ENCODE peak calls at places on chromosomes 2 and 18, in six cellular contexts. Z, U, J, X, L and I are unnamed samples.

GRCh38 chr2:159030674-159031380 is 62.4 kb downstream of the TANC1 start:
- DNase-seq in X (peak; percentile 52), U (no peak), L (peak; percentile 43), Z (peak; percentile 36), J (peak; percentile 53), I (no peak)

GRCh38 chr18:44508474-44508873 is 172.2 kb upstream of the SETBP1 start:
- DNase-seq in J (no peak), L (no peak), U (no peak), X (no peak), Z (no peak), I (no peak)

GRCh38 chr2:143732076-143732475 is 602.9 kb downstream of the ARHGAP15 start:
- DNase-seq in J (peak; percentile 89), Z (no peak), U (no peak), X (no peak), L (no peak), I (no peak)

GRCh38 chr2:231168460-231169139 is 29.8 kb upstream of the ARMC9 start:
- DNase-seq in L (no peak), J (no peak), U (no peak), Z (no peak), X (no peak), I (no peak)

GRCh38 chr2:127437781-127438726 is 19.8 kb downstream of the PROC start:
- DNase-seq in U (peak; percentile 95), L (no peak), J (no peak), Z (no peak), X (no peak), I (no peak)

GRCh38 chr2:207126724-207127314 is 38.9 kb downstream of the KLF7 start:
- DNase-seq in J (no peak), L (no peak), Z (no peak), X (peak; percentile 65), U (no peak), I (no peak)

GRCh38 chr2:140814141-140814540 is 1316.7 kb downstream of the LRP1B start:
- DNase-seq in X (no peak), J (no peak), U (no peak), L (no peak), Z (no peak), I (peak; percentile 10)

GRCh38 chr2:26567534-26567933 is 73.6 kb downstream of the CIB4 start:
- DNase-seq in L (no peak), Z (no peak), U (peak; percentile 14), X (no peak), J (no peak), I (no peak)

GRCh38 chr2:172079838-172080640 is 5.3 kb upstream of the DLX1 start:
- DNase-seq in U (no peak), X (no peak), J (no peak), L (no peak), Z (no peak), I (no peak)

GRCh38 chr2:223537100-223537499 is 65.1 kb downstream of the SCG2 start:
- DNase-seq in X (no peak), L (no peak), J (no peak), Z (no peak), U (no peak), I (no peak)

GRCh38 chr2:228181098-228182019 is at the start of gene SPHKAP:
- DNase-seq in J (no peak), Z (no peak), L (no peak), X (peak; percentile 26), U (no peak), I (no peak)

GRCh38 chr2:74290466-74291216 is 52.6 kb downstream of the SLC4A5 start:
- DNase-seq in L (no peak), U (no peak), X (no peak), J (no peak), Z (no peak), I (no peak)

DNA sequence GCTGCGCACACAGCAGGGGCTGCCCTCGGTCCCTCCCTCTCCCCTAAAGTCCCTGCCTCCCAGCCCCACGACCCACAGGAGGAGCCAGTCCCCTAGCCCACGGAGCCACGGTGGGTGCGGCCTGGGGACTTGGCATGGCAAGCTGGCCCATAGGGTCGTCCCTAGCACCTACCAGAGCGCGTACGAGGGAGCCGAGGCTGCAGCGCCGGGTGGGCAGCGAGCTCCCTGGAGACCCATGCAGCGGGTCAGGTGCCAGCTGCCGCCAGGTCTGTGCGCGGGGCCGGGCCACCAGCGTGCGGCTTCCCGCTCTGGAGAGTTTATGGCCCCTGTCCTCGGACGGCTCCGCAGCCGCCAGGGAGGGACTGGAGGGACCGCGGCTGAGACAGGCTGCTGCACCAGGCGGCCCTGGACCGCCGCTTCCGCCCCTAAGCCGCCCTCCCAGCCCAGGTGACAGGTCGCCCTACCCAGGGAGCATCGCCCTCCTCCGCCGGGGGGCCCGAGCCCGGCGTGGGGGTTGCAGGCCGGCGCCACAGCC is 273.6 kb downstream of the CCDC74A start:
- DNase-seq in J (no peak), Z (peak; percentile 6), X (no peak), U (no peak), L (no peak), I (no peak)
- H3K4me3 ChIP-seq in J (no peak overlapping the region), Z (no peak overlapping the region), X (no peak overlapping the region), U (no peak overlapping the region), L (no peak overlapping the region), I (no peak overlapping the region)

DNA sequence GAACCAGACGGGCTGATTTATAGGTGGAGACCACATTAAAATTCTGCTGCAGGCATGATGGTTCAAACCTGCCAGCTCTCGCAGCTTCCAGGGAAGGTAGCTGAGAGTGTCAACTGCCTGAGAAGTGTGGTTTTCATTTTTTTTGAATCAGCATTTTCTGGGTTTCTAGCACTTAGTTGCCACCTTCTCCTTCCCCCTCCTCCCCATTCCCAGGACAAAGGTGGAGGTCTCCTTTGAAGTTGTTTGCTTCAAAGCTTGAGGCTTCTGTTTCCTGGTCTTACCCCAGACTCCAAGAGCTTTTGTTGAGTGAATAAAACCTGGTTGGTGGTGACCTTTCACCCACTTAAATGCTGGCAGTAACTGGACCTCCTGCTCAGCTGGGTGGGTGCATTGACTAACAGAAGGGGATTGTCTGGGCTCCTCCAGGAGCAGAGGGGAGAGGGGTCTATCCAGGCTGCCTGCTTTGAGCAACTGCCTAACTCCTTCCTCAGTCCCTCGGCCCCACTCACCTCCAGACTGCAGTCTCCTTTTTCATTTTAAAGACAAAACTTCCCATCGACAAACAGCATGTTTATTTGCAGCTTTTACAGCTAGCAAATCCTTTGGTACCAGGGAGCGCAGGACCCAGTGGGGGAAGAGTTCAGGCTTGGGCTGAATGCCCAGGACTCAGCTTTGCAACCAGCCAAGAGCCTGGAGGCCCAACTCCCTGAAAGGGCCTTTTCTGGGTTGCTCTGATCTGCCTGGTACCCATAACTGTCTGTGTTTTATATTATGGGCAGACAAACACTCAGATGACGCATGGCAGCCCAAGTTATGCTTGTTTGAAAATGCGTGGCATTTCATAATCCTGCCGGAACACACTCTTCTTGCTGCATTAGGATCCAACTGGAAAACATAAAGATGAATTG is 3.6 kb downstream of the RHOB start:
- DNase-seq in U (peak; percentile 80), L (peak; percentile 41), J (peak; percentile 76), X (peak; percentile 94), Z (no peak), I (no peak)
- H3K4me3 ChIP-seq in U (peak overlapping the region; percentile 67), L (peak overlapping the region; percentile 2), J (no peak overlapping the region), X (peak overlapping the region; percentile 95), Z (no peak overlapping the region), I (no peak overlapping the region)

GRCh38 chr2:11411768-11412448 is 54.1 kb downstream of the E2F6 start:
- DNase-seq in U (peak; percentile 60), J (peak; percentile 39), X (peak; percentile 63), L (no peak), Z (peak; percentile 51), I (no peak)
- H3K4me3 ChIP-seq in U (peak overlapping the region; percentile 30), J (peak overlapping the region; percentile 15), X (no peak overlapping the region), L (no peak overlapping the region), Z (peak overlapping the region; percentile 5), I (peak overlapping the region; percentile 39)

GRCh38 chr2:3566806-3567205 is 8.3 kb upstream of the RPS7 start:
- DNase-seq in U (no peak), X (no peak), Z (no peak), L (no peak), J (no peak), I (no peak)

GRCh38 chr2:3565117-3565516 is 7.0 kb upstream of the RNASEH1 start:
- DNase-seq in L (no peak), X (no peak), J (no peak), U (no peak), Z (no peak), I (no peak)

GRCh38 chr2:3557588-3558204 is 437 bp downstream of the RNASEH1 start:
- DNase-seq in Z (no peak), L (no peak), X (no peak), J (no peak), U (no peak), I (no peak)

GRCh38 chr2:3558205-3559014 is at the start of gene RNASEH1:
- DNase-seq in U (peak; percentile 99), J (peak; percentile 99), X (peak; percentile 99), Z (peak; percentile 98), L (peak; percentile 98), I (peak; percentile 91)

GRCh38 chr2:3563521-3563976 is 5.4 kb upstream of the RNASEH1 start:
- DNase-seq in U (no peak), Z (no peak), X (no peak), J (no peak), L (no peak), I (no peak)
- H3K4me3 ChIP-seq in U (no peak overlapping the region), Z (no peak overlapping the region), X (no peak overlapping the region), J (no peak overlapping the region), L (no peak overlapping the region), I (no peak overlapping the region)

DNA sequence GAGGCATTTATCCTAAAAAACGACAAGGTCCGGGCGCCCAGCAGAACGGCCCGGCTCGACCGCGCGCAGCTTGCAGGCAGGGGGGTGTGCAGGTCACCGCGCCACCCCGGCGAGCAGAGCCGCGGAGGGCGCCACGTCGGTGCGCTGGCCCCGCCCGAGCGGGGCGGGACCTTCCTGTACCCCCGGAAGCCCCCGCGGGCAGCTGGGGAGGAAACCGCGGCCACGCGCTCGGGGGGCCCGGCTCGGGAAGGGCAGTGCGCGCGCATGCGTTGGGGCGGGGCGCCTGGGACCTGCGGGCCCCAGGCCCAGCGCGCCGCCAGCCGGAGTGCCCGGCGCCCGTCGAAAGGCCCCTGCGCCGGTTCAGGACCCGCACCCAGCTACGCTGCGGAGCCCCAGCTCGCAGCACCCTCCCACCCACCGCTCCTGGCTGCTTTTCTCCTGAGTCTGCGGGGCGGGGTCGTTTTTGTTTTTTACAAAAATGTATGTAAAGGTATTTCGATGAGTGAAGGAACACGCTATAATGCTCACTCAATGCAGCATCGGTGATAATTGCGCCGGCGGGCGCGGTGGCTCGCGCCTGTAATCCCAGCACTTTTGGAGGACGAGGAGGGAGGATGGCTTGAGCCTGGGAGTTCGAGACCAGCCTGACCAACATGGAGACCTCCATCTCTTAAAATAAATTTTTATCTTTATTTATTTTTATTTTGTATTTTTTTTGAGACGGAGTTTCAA is 47.7 kb upstream of the POMC start:
- DNase-seq in J (peak; percentile 32), L (peak; percentile 59), U (peak; percentile 68), Z (no peak), X (peak; percentile 75), I (no peak)
- H3K4me3 ChIP-seq in J (peak overlapping the region; percentile 47), L (peak overlapping the region; percentile 30), U (peak overlapping the region; percentile 21), Z (no peak overlapping the region), X (peak overlapping the region; percentile 75), I (no peak overlapping the region)

GRCh38 chr2:64794426-64794995 is 140.8 kb upstream of the SERTAD2 start:
- DNase-seq in U (no peak), Z (no peak), L (no peak), X (no peak), J (no peak), I (no peak)
- H3K4me3 ChIP-seq in U (no peak overlapping the region), Z (no peak overlapping the region), L (no peak overlapping the region), X (no peak overlapping the region), J (no peak overlapping the region), I (no peak overlapping the region)